ENCODE peak calls at places on chromosomes 3 and 15, in eight cellular contexts. S, F, K, A, X, D, P and J are unnamed samples.

GRCh38 chr15:68399096-68400065 is 32.6 kb downstream of the ITGA11 start:
- DNase-seq in S (no peak), F (no peak), K (no peak), A (no peak), X (no peak), D (no peak), P (no peak), J (no peak)

GRCh38 chr15:100994597-100995446 is 75.7 kb downstream of the LRRK1 start:
- DNase-seq in S (no peak), F (no peak), K (no peak), A (no peak), X (no peak), D (no peak), P (no peak), J (no peak)

GRCh38 chr3:124064050-124064449 is 72.1 kb upstream of the ROPN1 start:
- DNase-seq in S (no peak), F (no peak), K (no peak), A (no peak), X (no peak), D (no peak), P (no peak), J (no peak)

GRCh38 chr3:138941259-138941885 is 5.6 kb downstream of the FOXL2 start:
- DNase-seq in S (no peak), F (peak; percentile 33), K (peak; percentile 59), A (no peak), X (peak; percentile 91), D (no peak), P (peak; percentile 45), J (peak; percentile 45)

GRCh38 chr3:134360046-134360445 is 14.2 kb downstream of the AMOTL2 start:
- DNase-seq in S (no peak), F (no peak), K (no peak), A (no peak), X (no peak), D (no peak), P (no peak), J (peak; percentile 8)

GRCh38 chr3:177525987-177526712 is 328.9 kb upstream of the TBL1XR1 start:
- DNase-seq in S (no peak), F (no peak), K (no peak), A (peak; percentile 41), X (peak; percentile 44), D (no peak), P (peak; percentile 26), J (peak; percentile 11)

GRCh38 chr3:47799733-47800132 is 3.2 kb upstream of the DHX30 start:
- DNase-seq in S (no peak), F (no peak), K (no peak), A (no peak), X (no peak), D (no peak), P (peak; percentile 24), J (no peak)

GRCh38 chr3:144879701-144880100 is 908.1 kb downstream of the DIPK2A start:
- DNase-seq in S (no peak), F (no peak), K (no peak), A (no peak), X (no peak), D (no peak), P (peak; percentile 64), J (no peak)

GRCh38 chr3:165195226-165195625 is 958 bp downstream of the SLITRK3 start:
- DNase-seq in S (no peak), F (no peak), K (peak; percentile 2), A (no peak), X (no peak), D (no peak), P (no peak), J (no peak)

GRCh38 chr3:126061301-126062032 is 22.5 kb downstream of the SLC41A3 start:
- DNase-seq in S (no peak), F (no peak), K (no peak), A (no peak), X (no peak), D (no peak), P (no peak), J (no peak)

GRCh38 chr15:50134524-50135024 is 15.5 kb upstream of the ATP8B4 start:
- DNase-seq in S (no peak), F (peak; percentile 89), K (no peak), A (peak; percentile 87), X (no peak), D (no peak), P (peak; percentile 93), J (peak; percentile 91)

GRCh38 chr15:76061700-76062099 is 1.9 kb downstream of the TMEM266 start:
- DNase-seq in S (no peak), F (no peak), K (no peak), A (no peak), X (no peak), D (no peak), P (no peak), J (no peak)

GRCh38 chr15:82046668-82047492 is 1.1 kb upstream of the MEX3B start:
- DNase-seq in S (peak; percentile 85), F (peak; percentile 92), K (peak; percentile 98), A (peak; percentile 85), X (peak; percentile 97), D (peak; percentile 99), P (peak; percentile 96), J (peak; percentile 69)

GRCh38 chr3:134009345-134010000 is 20.3 kb downstream of the SLCO2A1 start:
- DNase-seq in S (no peak), F (peak; percentile 52), K (no peak), A (no peak), X (no peak), D (no peak), P (no peak), J (peak; percentile 49)

GRCh38 chr15:94887406-94887805 is 656.0 kb downstream of the MCTP2 start:
- DNase-seq in S (no peak), F (no peak), K (no peak), A (no peak), X (no peak), D (no peak), P (no peak), J (no peak)

GRCh38 chr15:86572368-86572841 is 492.7 kb downstream of the AGBL1 start:
- DNase-seq in S (no peak), F (no peak), K (no peak), A (no peak), X (no peak), D (no peak), P (no peak), J (no peak)

GRCh38 chr3:134917631-134918030 is 122.6 kb downstream of the EPHB1 start:
- DNase-seq in S (no peak), F (no peak), K (no peak), A (no peak), X (no peak), D (no peak), P (peak; percentile 28), J (peak; percentile 35)

GRCh38 chr15:31461911-31462480 is 135.4 kb downstream of the KLF13 start:
- DNase-seq in S (no peak), F (no peak), K (no peak), A (no peak), X (no peak), D (no peak), P (peak; percentile 38), J (no peak)

GRCh38 chr15:28991236-28992171 is 105.7 kb downstream of the APBA2 start:
- DNase-seq in S (no peak), F (no peak), K (no peak), A (no peak), X (no peak), D (no peak), P (no peak), J (no peak)

GRCh38 chr15:74417230-74417629 is 16.5 kb downstream of the SEMA7A start:
- DNase-seq in S (no peak), F (peak; percentile 83), K (no peak), A (no peak), X (no peak), D (no peak), P (peak; percentile 89), J (peak; percentile 82)

GRCh38 chr3:8279476-8279875 is 222.1 kb upstream of the LMCD1 start:
- DNase-seq in S (no peak), F (no peak), K (no peak), A (no peak), X (no peak), D (no peak), P (no peak), J (no peak)

GRCh38 chr3:112653881-112654300 is 12.9 kb upstream of the CCDC80 start:
- DNase-seq in S (no peak), F (peak; percentile 98), K (no peak), A (no peak), X (no peak), D (no peak), P (peak; percentile 92), J (peak; percentile 86)

GRCh38 chr15:52794665-52795463 is 4.7 kb upstream of the ONECUT1 start:
- DNase-seq in S (no peak), F (no peak), K (no peak), A (no peak), X (no peak), D (no peak), P (no peak), J (no peak)

GRCh38 chr3:15974647-15975046 is 176.9 kb upstream of the ANKRD28 start:
- DNase-seq in S (no peak), F (no peak), K (no peak), A (peak; percentile 84), X (peak; percentile 12), D (no peak), P (no peak), J (no peak)
- TF ChIP-seq CTCF in S (no peak), F (no peak), K (peak; percentile 24), A (peak; percentile 20), X (no peak), D (no peak), P (no peak), J (peak; percentile 30)

DNA sequence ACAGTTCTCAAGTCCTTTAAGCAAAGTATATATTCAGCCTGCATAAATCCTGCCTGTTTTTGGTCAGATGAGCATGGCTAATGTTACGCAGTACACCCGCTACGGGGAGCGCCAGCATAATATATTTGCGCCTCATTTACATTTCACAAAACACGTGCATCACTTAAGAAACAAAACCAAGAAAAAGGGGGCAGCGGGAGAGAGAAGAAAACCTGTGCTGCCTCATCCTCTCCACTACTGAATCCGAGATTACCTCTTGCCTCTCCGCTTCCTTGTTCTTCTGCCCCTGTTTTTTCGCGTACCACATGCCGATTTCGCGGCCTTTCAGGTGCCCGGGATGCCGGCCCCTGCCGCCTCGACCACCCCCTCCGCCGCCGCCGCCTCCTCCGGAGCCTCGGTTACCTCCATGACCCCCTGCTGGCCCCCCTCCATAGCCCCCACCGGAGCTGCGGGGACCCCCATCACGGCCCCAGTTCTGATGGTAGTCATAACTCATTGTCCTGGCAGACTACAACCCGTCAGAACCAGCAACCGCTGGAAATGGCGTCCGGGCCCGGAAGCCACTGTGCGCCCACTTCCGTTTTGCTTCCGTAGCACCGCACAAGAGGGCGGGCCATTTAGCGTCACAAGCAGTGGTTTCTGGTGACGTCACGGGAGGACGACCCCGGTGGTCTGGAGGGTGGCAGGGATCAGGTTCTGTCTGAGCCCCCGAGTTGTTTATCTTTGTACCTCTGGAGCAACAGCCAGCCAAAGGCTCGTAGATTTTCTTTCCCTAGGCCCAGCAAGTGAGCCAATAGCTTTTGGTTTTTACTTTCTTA is at the start of gene DHX36:
- DNase-seq in S (peak; percentile 87), F (peak; percentile 93), K (peak; percentile 87), A (peak; percentile 87), X (peak; percentile 92), D (peak; percentile 85), P (peak; percentile 95), J (peak; percentile 84)
- TF ChIP-seq CTCF in S (peak; percentile 9), F (no peak), K (no peak), A (no peak), X (no peak), D (no peak), P (no peak), J (no peak)

GRCh38 chr3:37741644-37742043 is 120.0 kb upstream of the CTDSPL start:
- DNase-seq in S (peak; percentile 53), F (no peak), K (no peak), A (peak; percentile 21), X (peak; percentile 43), D (no peak), P (peak; percentile 31), J (no peak)
- TF ChIP-seq CTCF in S (peak; percentile 56), F (no peak), K (peak; percentile 33), A (no peak), X (no peak), D (no peak), P (no peak), J (peak; percentile 29)

GRCh38 chr15:58933311-58934113 is at the start of gene SLTM:
- DNase-seq in S (peak; percentile 93), F (peak; percentile 95), K (peak; percentile 83), A (peak; percentile 95), X (peak; percentile 97), D (peak; percentile 97), P (peak; percentile 98), J (peak; percentile 95)
- TF ChIP-seq CTCF in S (peak; percentile 52), F (no peak), K (peak; percentile 53), A (no peak), X (peak; percentile 44), D (no peak), P (no peak), J (peak; percentile 66)